ENCODE peak calls at places on chromosomes 5 and 9, in four cellular contexts. F, L, R and M are unnamed samples.

GRCh38 chr9:14322211-14323082 is 8.5 kb upstream of the NFIB start:
- DNase-seq in F (peak; percentile 71), L (peak; percentile 69), R (peak; percentile 96), M (peak; percentile 95)

GRCh38 chr5:64653776-64654175 is 36.5 kb upstream of the SHISAL2B start:
- DNase-seq in F (no peak), L (no peak), R (no peak), M (no peak)

GRCh38 chr5:37846786-37847310 is 7.0 kb upstream of the GDNF start:
- DNase-seq in F (no peak), L (no peak), R (no peak), M (no peak)

GRCh38 chr5:9313751-9314150 is 232.1 kb downstream of the SEMA5A start:
- DNase-seq in F (no peak), L (no peak), R (no peak), M (no peak)

GRCh38 chr5:133109655-133110483 is 58.1 kb downstream of the HSPA4 start:
- DNase-seq in F (no peak), L (no peak), R (peak; percentile 29), M (no peak)

GRCh38 chr5:15510816-15511215 is 10.8 kb downstream of the FBXL7 start:
- DNase-seq in F (no peak), L (no peak), R (no peak), M (no peak)

GRCh38 chr9:94987731-94988130 is 261.2 kb downstream of the AOPEP start:
- DNase-seq in F (no peak), L (no peak), R (no peak), M (no peak)

GRCh38 chr5:35852084-35852734 is 4.5 kb upstream of the IL7R start:
- DNase-seq in F (no peak), L (no peak), R (no peak), M (no peak)

GRCh38 chr9:3397726-3398125 is 128.1 kb downstream of the RFX3 start:
- DNase-seq in F (no peak), L (no peak), R (no peak), M (no peak)

GRCh38 chr9:35689601-35690446 is at the start of gene TPM2:
- DNase-seq in F (no peak), L (no peak), R (peak; percentile 88), M (peak; percentile 87)

GRCh38 chr5:58149345-58149744 is 310.5 kb downstream of the PLK2 start:
- DNase-seq in F (no peak), L (no peak), R (no peak), M (no peak)

GRCh38 chr5:119036101-119036762 is 34.7 kb upstream of the DMXL1 start:
- DNase-seq in F (no peak), L (no peak), R (peak; percentile 53), M (peak; percentile 72)

GRCh38 chr9:115640887-115641286 is 512.7 kb upstream of the PAPPA start:
- DNase-seq in F (no peak), L (no peak), R (peak; percentile 76), M (peak; percentile 84)

GRCh38 chr9:134348404-134349155 is 22.3 kb downstream of the RXRA start:
- DNase-seq in F (no peak), L (no peak), R (no peak), M (no peak)

GRCh38 chr9:27529316-27530278 is at the start of gene MOB3B:
- DNase-seq in F (peak; percentile 31), L (peak; percentile 86), R (peak; percentile 66), M (peak; percentile 69)

GRCh38 chr5:23466401-23466886 is 41.0 kb upstream of the PRDM9 start:
- DNase-seq in F (peak; percentile 75), L (no peak), R (peak; percentile 91), M (peak; percentile 46)

GRCh38 chr9:114653556-114654159 is 3.9 kb downstream of the TEX53 start:
- DNase-seq in F (peak; percentile 71), L (peak; percentile 88), R (peak; percentile 83), M (peak; percentile 76)

GRCh38 chr9:116383956-116384355 is 230.4 kb downstream of the PAPPA start:
- DNase-seq in F (no peak), L (no peak), R (no peak), M (peak; percentile 19)

GRCh38 chr9:110214553-110214952 is 6.6 kb upstream of the C9orf152 start:
- DNase-seq in F (peak; percentile 44), L (no peak), R (no peak), M (no peak)

GRCh38 chr5:55853818-55854217 is 2.7 kb downstream of the IL31RA start:
- DNase-seq in F (no peak), L (no peak), R (peak; percentile 39), M (peak; percentile 51)

GRCh38 chr5:1010181-1010510 is 1.5 kb downstream of the NKD2 start:
- DNase-seq in F (peak; percentile 56), L (no peak), R (no peak), M (no peak)

GRCh38 chr5:1010641-1011046 is 2.0 kb downstream of the NKD2 start:
- DNase-seq in F (no peak), L (no peak), R (no peak), M (no peak)

GRCh38 chr5:1011741-1012315 is 3.2 kb downstream of the NKD2 start:
- DNase-seq in F (no peak), L (no peak), R (no peak), M (no peak)

GRCh38 chr5:1012316-1012841 is 3.8 kb downstream of the NKD2 start:
- DNase-seq in F (no peak), L (no peak), R (no peak), M (no peak)

DNA sequence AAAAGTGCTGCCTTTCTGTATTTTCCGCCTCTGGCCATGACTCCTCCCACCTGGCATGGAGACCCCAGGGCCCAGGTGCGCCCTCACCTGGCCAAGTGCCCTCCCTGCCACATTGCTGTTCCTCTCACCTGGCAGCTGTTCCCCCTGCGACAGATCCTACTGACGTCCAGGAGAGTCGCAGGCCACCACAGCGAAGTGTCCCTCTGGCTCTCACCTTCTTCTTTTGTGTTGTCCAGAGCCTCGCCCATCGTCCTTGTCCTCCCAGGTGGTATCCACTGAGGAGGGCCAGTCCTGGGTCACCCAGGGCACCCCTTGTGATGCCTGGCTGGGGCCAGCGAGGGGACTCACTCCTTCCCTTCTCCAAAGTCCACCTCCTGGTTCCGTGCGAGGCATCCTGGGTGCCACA is 2.6 kb downstream of the NKD2 start:
- DNase-seq in F (peak; percentile 38), L (no peak), R (no peak), M (no peak)
- TF ChIP-seq CTCF in F (peak; percentile 68), L (peak; percentile 42), R (peak; percentile 16), M (peak; percentile 37)

GRCh38 chr5:159878988-159879471 is 37.3 kb upstream of the ADRA1B start:
- DNase-seq in F (peak; percentile 27), L (no peak), R (peak; percentile 89), M (peak; percentile 74)

GRCh38 chr5:159877894-159878448 is 38.3 kb upstream of the ADRA1B start:
- DNase-seq in F (no peak), L (no peak), R (peak; percentile 80), M (no peak)

GRCh38 chr5:159874308-159874707 is 42.0 kb upstream of the ADRA1B start:
- DNase-seq in F (no peak), L (no peak), R (peak; percentile 44), M (no peak)

GRCh38 chr5:159873680-159874079 is 42.6 kb upstream of the ADRA1B start:
- DNase-seq in F (no peak), L (no peak), R (no peak), M (no peak)

DNA sequence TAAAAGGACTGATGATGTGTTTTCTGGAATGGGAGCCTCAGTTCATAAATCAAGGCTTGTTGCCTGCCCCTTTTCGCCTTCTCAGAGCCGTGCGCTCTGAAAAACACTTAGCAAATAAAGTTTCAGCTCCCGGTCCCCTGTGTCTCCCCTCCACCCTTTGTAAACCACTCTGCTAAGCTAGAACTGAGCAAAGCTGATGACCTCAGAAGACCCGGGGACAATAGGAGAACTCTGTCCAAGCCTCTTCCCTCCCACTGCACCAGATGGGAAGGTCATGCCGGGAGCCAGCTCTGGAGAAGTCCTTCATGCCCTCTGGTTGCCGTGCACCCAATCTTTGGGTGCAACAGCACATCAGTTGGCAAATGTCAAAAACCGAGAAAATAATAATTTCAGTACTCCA is 39.2 kb upstream of the ADRA1B start:
- DNase-seq in F (no peak), L (no peak), R (no peak), M (no peak)
- H3K4me3 ChIP-seq in F (no peak overlapping the region), L (no peak overlapping the region), R (no peak overlapping the region), M (no peak overlapping the region)

GRCh38 chr9:4740623-4741364 is at the start of gene AK3:
- DNase-seq in F (peak; percentile 83), L (peak; percentile 91), R (peak; percentile 82), M (peak; percentile 89)
- TF ChIP-seq CTCF in F (peak; percentile 70), L (no peak), R (peak; percentile 9), M (peak; percentile 26)

GRCh38 chr9:109110326-109111014 is 9.3 kb downstream of the TMEM245 start:
- DNase-seq in F (no peak), L (no peak), R (peak; percentile 72), M (peak; percentile 90)
- H3K4me3 ChIP-seq in F (no peak overlapping the region), L (no peak overlapping the region), R (peak overlapping the region; percentile 31), M (no peak overlapping the region)

GRCh38 chr9:34400275-34400674 is 23.6 kb upstream of the MYORG start:
- DNase-seq in F (no peak), L (no peak), R (no peak), M (no peak)
- TF ChIP-seq CTCF in F (no peak), L (no peak), R (no peak), M (no peak)